ENCODE peak calls at places on chromosomes 16 and 17, in four cellular contexts. D is esophagus squamous epithelium, T is left lung, M is cardiac muscle cell. H is an unnamed sample. For H3K27me3 and H3K4me1, the result is how much of the 10 kb centered on the place peaks cover.

GRCh38 chr17:2780931-2781454 is 15.2 kb upstream of the RAP1GAP2 start:
- DNase-seq in D (no peak), T (no peak), M (no peak), H (no peak)

GRCh38 chr17:50828508-50829170 is 6.7 kb upstream of the WFIKKN2 start:
- DNase-seq in D (no peak), M (no peak), T (no peak), H (no peak)

GRCh38 chr17:1880851-1881630 is 51.2 kb downstream of the RPA1 start:
- DNase-seq in T (no peak), M (peak), D (no peak), H (no peak)

GRCh38 chr16:56667581-56668571 is at the start of gene MT1G:
- DNase-seq in D (no peak), T (no peak), M (peak), H (peak)

GRCh38 chr17:45385331-45385997 is 47.2 kb downstream of the ARHGAP27 start:
- DNase-seq in D (no peak), M (peak), T (peak), H (peak)

GRCh38 chr16:57993452-57993851 is 7.0 kb downstream of the ZNF319 start:
- DNase-seq in D (no peak), M (no peak), T (no peak), H (no peak)

GRCh38 chr16:87896924-87897562 is 27.7 kb upstream of the SLC7A5 start:
- DNase-seq in T (no peak), M (no peak), D (no peak), H (no peak)

GRCh38 chr16:56102159-56102798 is 89.0 kb upstream of the GNAO1 start:
- DNase-seq in D (no peak), T (no peak), M (peak), H (peak)

GRCh38 chr17:73412914-73413313 is 101.1 kb upstream of the CDC42EP4 start:
- DNase-seq in M (no peak), D (no peak), T (no peak), H (no peak)

GRCh38 chr16:74485916-74486315 is 64.6 kb upstream of the CLEC18B start:
- DNase-seq in T (no peak), D (no peak), M (no peak), H (no peak)

GRCh38 chr16:6132121-6132520 is 1034.5 kb upstream of the EEF2KMT start:
- DNase-seq in M (no peak), T (no peak), D (no peak), H (no peak)

GRCh38 chr16:51553910-51554309 is 402.8 kb upstream of the SALL1 start:
- DNase-seq in T (no peak), D (no peak), M (peak), H (no peak)

DNA sequence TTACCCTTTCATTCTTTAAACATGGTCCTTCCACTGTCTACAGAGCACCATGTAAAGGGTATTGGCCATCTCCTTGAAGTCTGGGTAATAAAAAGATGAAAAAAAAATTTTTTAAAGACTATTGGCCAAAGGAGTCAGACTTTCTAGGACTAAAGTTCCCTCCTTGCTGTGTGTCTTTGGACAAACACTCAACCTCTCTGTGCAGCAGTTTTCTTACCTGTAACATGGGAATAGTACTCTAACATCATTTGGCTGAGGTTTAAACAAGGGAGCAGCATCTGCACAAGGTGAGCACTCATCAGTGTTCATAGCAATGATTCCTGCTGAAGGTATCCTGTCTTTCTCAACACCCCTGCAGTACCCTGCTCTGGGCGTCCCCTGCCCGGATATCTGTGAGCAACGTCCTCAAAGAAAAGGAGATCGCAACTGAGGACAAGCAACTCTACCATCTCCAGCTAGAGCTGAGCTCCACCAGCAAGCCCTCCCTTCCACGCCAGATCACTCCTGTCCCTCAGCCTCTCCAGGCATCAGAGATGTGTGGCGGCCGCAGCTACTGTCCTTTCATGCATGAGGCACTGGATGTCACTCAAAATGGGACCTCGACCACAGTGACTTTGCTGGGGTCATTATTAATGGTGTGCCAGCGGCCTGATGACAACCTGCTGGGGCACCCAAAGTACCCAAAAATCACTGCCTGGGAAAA is 29.5 kb upstream of the RPH3AL start:
- DNase-seq in T (no peak), D (no peak), M (no peak), H (no peak)
- H3K27me3 ChIP-seq in T (under half), D (under half), M (under half), H (under half)

GRCh38 chr17:65102788-65103187 is 34.4 kb upstream of the RGS9 start:
- DNase-seq in M (peak), T (no peak), D (no peak), H (no peak)

GRCh38 chr17:65099941-65100315 is 37.2 kb upstream of the RGS9 start:
- DNase-seq in M (peak), T (peak), D (no peak), H (no peak)

GRCh38 chr17:65102235-65102634 is 34.9 kb upstream of the RGS9 start:
- DNase-seq in M (no peak), T (no peak), D (no peak), H (no peak)

GRCh38 chr17:65100316-65101140 is 36.6 kb upstream of the RGS9 start:
- DNase-seq in D (peak), M (peak), T (peak), H (peak)

GRCh38 chr17:65101371-65101770 is 35.8 kb upstream of the RGS9 start:
- DNase-seq in T (no peak), M (no peak), D (no peak), H (no peak)
- H3K4me3 ChIP-seq in T (no peak), M (no peak), D (peak), H (peak)

GRCh38 chr16:67430504-67431076 is 331 bp upstream of the HSD11B2 start:
- DNase-seq in M (no peak), T (no peak), D (no peak), H (no peak)
- H3K4me1 ChIP-seq in M (under half), T (under half), D (under half), H (under half)

GRCh38 chr16:88991813-88992350 is 14.9 kb upstream of the CBFA2T3 start:
- DNase-seq in M (no peak), T (no peak), D (no peak), H (no peak)
- H3K27me3 ChIP-seq in M (under half), T (half or more), D (half or more), H (half or more)

H was measured in heart left ventricle.